ENCODE peak calls at places on chromosome 9, in nine cellular contexts. Q, D, V, M, A, J, F, E and N are unnamed samples.

GRCh38 chr9:86322973-86323644 is 31.1 kb downstream of the TUT7 start:
- DNase-seq in Q (no peak), D (no peak), V (no peak), M (no peak), A (peak), J (peak), F (peak), E (no peak), N (no peak)

GRCh38 chr9:76311576-76311975 is 82.7 kb downstream of the RFK start:
- DNase-seq in Q (no peak), D (no peak), V (no peak), M (peak), A (no peak), J (no peak), F (no peak), E (no peak), N (no peak)

GRCh38 chr9:81320909-81321482 is 368.4 kb downstream of the TLE1 start:
- DNase-seq in Q (no peak), D (no peak), V (no peak), M (no peak), A (no peak), J (no peak), F (no peak), E (no peak), N (no peak)

GRCh38 chr9:103037508-103038477 is 42.7 kb downstream of the CYLC2 start:
- DNase-seq in Q (no peak), D (no peak), V (peak), M (no peak), A (no peak), J (no peak), F (peak), E (no peak), N (no peak)

GRCh38 chr9:38048319-38048969 is 20.6 kb downstream of the SHB start:
- DNase-seq in Q (no peak), D (no peak), V (no peak), M (no peak), A (no peak), J (peak), F (no peak), E (no peak), N (no peak)

GRCh38 chr9:426264-426663 is 211.6 kb downstream of the DOCK8 start:
- DNase-seq in Q (no peak), D (no peak), V (no peak), M (no peak), A (no peak), J (no peak), F (no peak), E (no peak), N (no peak)

GRCh38 chr9:87148391-87149237 is 201.3 kb upstream of the GAS1 start:
- DNase-seq in Q (no peak), D (peak), V (peak), M (no peak), A (no peak), J (peak), F (peak), E (peak), N (no peak)

GRCh38 chr9:129995409-129996160 is 47.4 kb downstream of the FNBP1 start:
- DNase-seq in Q (no peak), D (no peak), V (no peak), M (no peak), A (no peak), J (peak), F (peak), E (no peak), N (no peak)

GRCh38 chr9:21801683-21802417 is 586 bp upstream of the MTAP start:
- DNase-seq in Q (no peak), D (peak), V (peak), M (no peak), A (peak), J (peak), F (peak), E (peak), N (no peak)

GRCh38 chr9:122053951-122054350 is 39.2 kb downstream of the TTLL11 start:
- DNase-seq in Q (no peak), D (no peak), V (no peak), M (no peak), A (peak), J (no peak), F (no peak), E (no peak), N (peak)

GRCh38 chr9:137589441-137590122 is 730 bp downstream of the ZMYND19 start:
- DNase-seq in Q (no peak), D (no peak), V (no peak), M (no peak), A (no peak), J (no peak), F (no peak), E (peak), N (no peak)

GRCh38 chr9:5557606-5558587 is 47.6 kb downstream of the PDCD1LG2 start:
- DNase-seq in Q (peak), D (no peak), V (peak), M (no peak), A (no peak), J (peak), F (no peak), E (no peak), N (no peak)

GRCh38 chr9:122055668-122056067 is 37.4 kb downstream of the TTLL11 start:
- DNase-seq in Q (no peak), D (no peak), V (no peak), M (no peak), A (no peak), J (no peak), F (no peak), E (no peak), N (no peak)

GRCh38 chr9:93750045-93750444 is 173.7 kb downstream of the PHF2 start:
- DNase-seq in Q (no peak), D (no peak), V (no peak), M (no peak), A (no peak), J (no peak), F (no peak), E (no peak), N (no peak)

GRCh38 chr9:114446036-114446435 is 58.3 kb upstream of the AKNA start:
- DNase-seq in Q (no peak), D (no peak), V (no peak), M (peak), A (no peak), J (peak), F (peak), E (no peak), N (no peak)

GRCh38 chr9:88530051-88530450 is 4.9 kb upstream of the NXNL2 start:
- DNase-seq in Q (no peak), D (no peak), V (no peak), M (peak), A (no peak), J (peak), F (peak), E (no peak), N (no peak)

GRCh38 chr9:137217276-137218211 is 4.5 kb downstream of the RNF208 start:
- DNase-seq in Q (no peak), D (peak), V (peak), M (peak), A (no peak), J (peak), F (no peak), E (peak), N (no peak)

GRCh38 chr9:93295456-93296076 is 111.6 kb downstream of the WNK2 start:
- DNase-seq in Q (no peak), D (no peak), V (no peak), M (peak), A (no peak), J (no peak), F (no peak), E (peak), N (no peak)

GRCh38 chr9:93962561-93963440 is 7.6 kb upstream of the BARX1 start:
- DNase-seq in Q (peak), D (peak), V (peak), M (peak), A (peak), J (peak), F (peak), E (peak), N (peak)

GRCh38 chr9:36950389-36950788 is 83.7 kb downstream of the PAX5 start:
- DNase-seq in Q (no peak), D (no peak), V (no peak), M (no peak), A (no peak), J (no peak), F (no peak), E (no peak), N (no peak)

GRCh38 chr9:16058131-16058549 is 505.3 kb downstream of the CCDC171 start:
- DNase-seq in Q (no peak), D (no peak), V (no peak), M (no peak), A (no peak), J (peak), F (peak), E (no peak), N (peak)

GRCh38 chr9:119689879-119690278 is 320.6 kb upstream of the BRINP1 start:
- DNase-seq in Q (no peak), D (no peak), V (no peak), M (no peak), A (no peak), J (no peak), F (no peak), E (no peak), N (no peak)

GRCh38 chr9:117720555-117720954 is 16.4 kb downstream of the TLR4 start:
- DNase-seq in Q (no peak), D (no peak), V (peak), M (no peak), A (peak), J (peak), F (no peak), E (peak), N (no peak)

GRCh38 chr9:76519027-76519835 is 60.2 kb downstream of the GCNT1 start:
- DNase-seq in Q (no peak), D (peak), V (no peak), M (peak), A (no peak), J (no peak), F (peak), E (no peak), N (no peak)

GRCh38 chr9:88577736-88578485 is 42.9 kb downstream of the NXNL2 start:
- DNase-seq in Q (no peak), D (peak), V (no peak), M (no peak), A (no peak), J (no peak), F (no peak), E (no peak), N (no peak)

GRCh38 chr9:72843525-72844439 is 109.1 kb downstream of the ALDH1A1 start:
- DNase-seq in Q (no peak), D (no peak), V (no peak), M (peak), A (no peak), J (no peak), F (no peak), E (no peak), N (no peak)

GRCh38 chr9:109030426-109030825 is 17.1 kb upstream of the CTNNAL1 start:
- DNase-seq in Q (no peak), D (peak), V (no peak), M (no peak), A (no peak), J (no peak), F (no peak), E (no peak), N (no peak)

GRCh38 chr9:110847661-110848060 is 179.1 kb downstream of the MUSK start:
- DNase-seq in Q (no peak), D (no peak), V (no peak), M (no peak), A (no peak), J (peak), F (no peak), E (no peak), N (no peak)

GRCh38 chr9:6567140-6567591 is 78.4 kb downstream of the GLDC start:
- DNase-seq in Q (no peak), D (no peak), V (no peak), M (peak), A (peak), J (peak), F (peak), E (no peak), N (peak)

GRCh38 chr9:13427587-13427986 is 148.1 kb upstream of the MPDZ start:
- DNase-seq in Q (no peak), D (no peak), V (no peak), M (no peak), A (peak), J (peak), F (peak), E (no peak), N (no peak)

GRCh38 chr9:18611946-18612345 is 138.0 kb downstream of the ADAMTSL1 start:
- DNase-seq in Q (no peak), D (no peak), V (no peak), M (no peak), A (no peak), J (no peak), F (no peak), E (no peak), N (no peak)

GRCh38 chr9:93892748-93893147 is 62.4 kb downstream of the BARX1 start:
- DNase-seq in Q (no peak), D (no peak), V (no peak), M (no peak), A (no peak), J (no peak), F (no peak), E (no peak), N (no peak)

GRCh38 chr9:95450171-95451107 is 66.3 kb downstream of the PTCH1 start:
- DNase-seq in Q (no peak), D (no peak), V (no peak), M (no peak), A (no peak), J (no peak), F (no peak), E (no peak), N (no peak)

GRCh38 chr9:128685636-128686489 is 3.2 kb upstream of the SET start:
- DNase-seq in Q (no peak), D (peak), V (peak), M (no peak), A (no peak), J (no peak), F (no peak), E (peak), N (no peak)

GRCh38 chr9:118192807-118193206 is 488.6 kb downstream of the TLR4 start:
- DNase-seq in Q (no peak), D (no peak), V (no peak), M (no peak), A (no peak), J (no peak), F (no peak), E (no peak), N (no peak)

GRCh38 chr9:91253488-91253887 is 108.2 kb downstream of the AUH start:
- DNase-seq in Q (no peak), D (no peak), V (no peak), M (no peak), A (no peak), J (peak), F (peak), E (no peak), N (no peak)
- TF ChIP-seq CTCF in Q (no peak), D (no peak), V (no peak), M (peak), A (no peak), J (no peak), F (peak), E (no peak), N (no peak)

DNA sequence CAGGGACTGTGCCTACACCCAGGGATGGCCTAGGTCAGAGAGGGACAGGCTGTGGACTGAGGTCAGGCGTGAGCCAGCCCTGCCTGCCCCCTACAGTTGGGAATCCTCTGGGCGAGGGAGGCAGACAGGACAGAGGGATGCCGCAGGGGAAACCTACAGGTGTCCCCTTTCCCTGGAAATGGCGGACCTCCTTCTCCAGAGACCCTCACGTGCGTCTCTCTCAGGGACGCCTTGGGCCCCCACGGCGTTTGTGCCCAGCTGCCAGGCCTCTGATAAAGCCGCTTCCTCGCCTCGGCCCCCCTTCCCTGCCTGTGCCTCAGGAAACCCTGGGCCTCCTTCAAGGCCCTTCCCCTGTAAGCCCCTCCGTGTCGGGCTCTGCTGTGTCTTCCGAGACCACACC is 129.3 kb downstream of the RXRA start:
- DNase-seq in Q (no peak), D (no peak), V (no peak), M (no peak), A (no peak), J (no peak), F (no peak), E (no peak), N (no peak)
- TF ChIP-seq CTCF in Q (no peak), D (no peak), V (no peak), M (no peak), A (no peak), J (no peak), F (no peak), E (no peak), N (no peak)

GRCh38 chr9:33024966-33025571 is at the start of gene DNAJA1:
- DNase-seq in Q (peak), D (peak), V (peak), M (peak), A (peak), J (peak), F (peak), E (peak), N (peak)
- TF ChIP-seq CTCF in Q (no peak), D (no peak), V (no peak), M (no peak), A (no peak), J (no peak), F (no peak), E (no peak), N (no peak)

GRCh38 chr9:98362624-98363023 is 107.2 kb upstream of the TBC1D2 start:
- DNase-seq in Q (no peak), D (no peak), V (no peak), M (no peak), A (no peak), J (no peak), F (no peak), E (no peak), N (no peak)

GRCh38 chr9:98364042-98364441 is 108.6 kb upstream of the TBC1D2 start:
- DNase-seq in Q (no peak), D (peak), V (no peak), M (no peak), A (no peak), J (no peak), F (no peak), E (no peak), N (no peak)

GRCh38 chr9:98365724-98366123 is 110.3 kb upstream of the TBC1D2 start:
- DNase-seq in Q (no peak), D (no peak), V (no peak), M (no peak), A (no peak), J (no peak), F (no peak), E (no peak), N (no peak)

GRCh38 chr9:98367371-98367900 is 112.0 kb upstream of the TBC1D2 start:
- DNase-seq in Q (no peak), D (no peak), V (no peak), M (no peak), A (no peak), J (no peak), F (no peak), E (no peak), N (no peak)

DNA sequence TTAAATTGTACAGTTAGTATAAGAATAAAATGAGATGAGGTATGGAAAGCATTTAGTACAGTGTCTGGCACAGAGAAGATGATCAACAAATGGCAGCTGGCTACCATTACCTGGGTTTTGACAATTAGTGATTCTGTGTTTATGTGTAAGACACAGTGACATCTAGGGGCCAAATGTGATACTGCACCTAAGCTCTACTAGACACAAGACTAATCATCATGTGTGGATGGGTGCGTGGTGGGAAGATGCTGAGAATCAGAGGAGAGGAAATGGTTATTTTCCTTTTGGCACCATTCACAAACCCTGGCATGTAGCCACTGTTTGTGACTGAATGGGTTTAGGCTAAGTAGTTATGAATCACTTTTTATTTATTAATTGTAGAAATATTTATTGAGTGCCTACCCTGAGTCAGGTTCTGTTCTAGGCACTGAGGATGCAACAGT is 109.8 kb upstream of the TBC1D2 start:
- DNase-seq in Q (peak), D (no peak), V (no peak), M (no peak), A (no peak), J (peak), F (peak), E (no peak), N (no peak)
- TF ChIP-seq CTCF in Q (peak), D (peak), V (no peak), M (peak), A (peak), J (peak), F (peak), E (peak), N (peak)

GRCh38 chr9:77944556-77945261 is 86.9 kb downstream of the GNAQ start:
- DNase-seq in Q (no peak), D (no peak), V (peak), M (no peak), A (no peak), J (peak), F (no peak), E (peak), N (no peak)
- TF ChIP-seq CTCF in Q (no peak), D (no peak), V (no peak), M (no peak), A (no peak), J (peak), F (peak), E (no peak), N (no peak)

DNA sequence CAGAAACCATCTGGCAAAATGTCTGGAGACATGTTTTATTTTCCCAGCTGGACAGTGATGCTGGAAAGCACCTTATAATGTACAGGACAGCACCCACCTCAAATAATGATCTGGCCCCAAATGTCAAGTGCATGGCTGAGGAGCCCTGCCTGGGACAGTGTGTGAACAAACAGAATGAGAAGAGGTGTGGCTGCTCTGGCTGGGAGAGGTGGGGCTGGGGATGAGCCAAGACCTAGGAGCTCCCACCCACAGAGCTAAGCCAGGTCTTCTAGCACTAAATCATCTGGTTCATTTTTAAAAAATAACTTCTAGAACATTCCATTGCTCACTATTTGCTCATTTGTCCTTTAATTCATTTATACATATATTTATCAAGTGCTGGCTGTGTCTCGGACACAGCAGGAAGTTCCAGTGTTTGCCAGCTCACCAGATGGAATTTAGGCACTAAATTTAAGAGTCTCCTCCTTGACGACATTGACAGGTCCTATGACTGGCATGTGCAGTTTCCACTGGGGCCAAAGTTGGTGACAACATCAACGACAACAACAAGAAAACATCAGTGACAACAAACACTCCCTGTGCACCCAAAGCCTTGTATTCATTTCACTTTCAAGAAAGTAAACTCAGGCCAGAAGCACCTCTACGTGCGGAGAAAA is 59.1 kb downstream of the GTF3C4 start:
- DNase-seq in Q (no peak), D (no peak), V (no peak), M (no peak), A (no peak), J (no peak), F (no peak), E (no peak), N (no peak)
- TF ChIP-seq CTCF in Q (no peak), D (no peak), V (no peak), M (no peak), A (no peak), J (no peak), F (no peak), E (no peak), N (no peak)

GRCh38 chr9:123960366-123960765 is 30.4 kb upstream of the DENND1A start:
- DNase-seq in Q (no peak), D (no peak), V (no peak), M (no peak), A (no peak), J (no peak), F (no peak), E (no peak), N (no peak)
- TF ChIP-seq CTCF in Q (peak), D (no peak), V (no peak), M (no peak), A (no peak), J (no peak), F (peak), E (no peak), N (no peak)

DNA sequence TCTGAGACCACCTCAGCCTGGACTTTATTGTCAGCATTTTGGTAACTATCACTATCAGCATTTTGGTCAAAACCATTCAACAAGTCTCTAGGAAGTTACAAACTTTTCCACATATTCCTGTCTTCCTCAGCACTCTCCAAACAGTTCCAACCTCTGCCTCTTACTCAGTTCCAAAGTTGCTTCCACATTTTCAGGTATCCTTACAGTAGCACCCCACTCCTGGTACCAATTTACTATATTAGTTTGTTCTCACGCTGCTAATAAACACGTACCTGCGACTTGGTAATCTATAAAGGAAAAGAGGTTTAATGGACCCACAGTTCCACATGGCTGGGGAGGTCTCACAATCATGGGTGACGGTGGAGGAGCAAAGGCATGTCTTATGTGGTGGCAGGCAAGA is 551.3 kb downstream of the DMRTA1 start:
- DNase-seq in Q (no peak), D (no peak), V (no peak), M (no peak), A (no peak), J (no peak), F (no peak), E (no peak), N (no peak)
- TF ChIP-seq CTCF in Q (no peak), D (no peak), V (no peak), M (no peak), A (no peak), J (no peak), F (no peak), E (no peak), N (no peak)